ENCODE peak calls at places on chromosomes 11 and 22, in eight cellular contexts. One of them, this sample, is unnamed.

GRCh38 chr11:103069367-103069766 is 22.6 kb downstream of the DCUN1D5 start:
- DNase-seq in body of pancreas: no peak
- DNase-seq in fibroblast of mammary gland: no peak
- DNase-seq in GM23338: no peak
- DNase-seq in glutamatergic neuron: no peak
- DNase-seq in Calu3: no peak
- DNase-seq in neural crest cell: no peak
- DNase-seq in GM13976: no peak
- DNase-seq in this sample: no peak

GRCh38 chr11:120236169-120237107 is 3.5 kb upstream of the POU2F3 start:
- DNase-seq in GM13976: no peak
- DNase-seq in glutamatergic neuron: no peak
- DNase-seq in fibroblast of mammary gland: peak
- DNase-seq in Calu3: no peak
- DNase-seq in neural crest cell: no peak
- DNase-seq in body of pancreas: no peak
- DNase-seq in GM23338: peak
- DNase-seq in this sample: peak

GRCh38 chr11:79342686-79343085 is 98.1 kb downstream of the TENM4 start:
- DNase-seq in glutamatergic neuron: no peak
- DNase-seq in body of pancreas: no peak
- DNase-seq in GM13976: no peak
- DNase-seq in fibroblast of mammary gland: no peak
- DNase-seq in GM23338: no peak
- DNase-seq in Calu3: no peak
- DNase-seq in neural crest cell: no peak
- DNase-seq in this sample: no peak

GRCh38 chr11:45423036-45423435 is 136.9 kb upstream of the SYT13 start:
- DNase-seq in GM23338: no peak
- DNase-seq in glutamatergic neuron: no peak
- DNase-seq in Calu3: no peak
- DNase-seq in body of pancreas: no peak
- DNase-seq in GM13976: no peak
- DNase-seq in fibroblast of mammary gland: no peak
- DNase-seq in neural crest cell: no peak
- DNase-seq in this sample: no peak

GRCh38 chr22:29787371-29787980 is 20.3 kb downstream of the UQCR10 start:
- DNase-seq in GM23338: no peak
- DNase-seq in GM13976: no peak
- DNase-seq in fibroblast of mammary gland: no peak
- DNase-seq in neural crest cell: no peak
- DNase-seq in glutamatergic neuron: no peak
- DNase-seq in body of pancreas: peak
- DNase-seq in Calu3: peak
- DNase-seq in this sample: no peak

GRCh38 chr11:120539681-120540369 is 28.3 kb downstream of the GRIK4 start:
- DNase-seq in body of pancreas: peak
- DNase-seq in glutamatergic neuron: no peak
- DNase-seq in Calu3: no peak
- DNase-seq in GM13976: no peak
- DNase-seq in fibroblast of mammary gland: peak
- DNase-seq in neural crest cell: no peak
- DNase-seq in GM23338: no peak
- DNase-seq in this sample: peak

GRCh38 chr11:116730568-116730967 is 42.2 kb downstream of the BUD13 start:
- DNase-seq in Calu3: no peak
- DNase-seq in glutamatergic neuron: no peak
- DNase-seq in neural crest cell: no peak
- DNase-seq in GM13976: no peak
- DNase-seq in fibroblast of mammary gland: peak
- DNase-seq in GM23338: no peak
- DNase-seq in body of pancreas: no peak
- DNase-seq in this sample: no peak

GRCh38 chr11:41983458-41983857 is 524.0 kb upstream of the LRRC4C start:
- DNase-seq in body of pancreas: no peak
- DNase-seq in GM23338: no peak
- DNase-seq in glutamatergic neuron: no peak
- DNase-seq in GM13976: no peak
- DNase-seq in Calu3: no peak
- DNase-seq in neural crest cell: no peak
- DNase-seq in fibroblast of mammary gland: peak
- DNase-seq in this sample: no peak

GRCh38 chr22:33605201-33605600 is 315.1 kb downstream of the LARGE1 start:
- DNase-seq in neural crest cell: no peak
- DNase-seq in body of pancreas: no peak
- DNase-seq in GM13976: no peak
- DNase-seq in GM23338: no peak
- DNase-seq in glutamatergic neuron: no peak
- DNase-seq in fibroblast of mammary gland: peak
- DNase-seq in Calu3: no peak
- DNase-seq in this sample: no peak

GRCh38 chr22:35128637-35129036 is 62.7 kb downstream of the ISX start:
- DNase-seq in body of pancreas: no peak
- DNase-seq in GM23338: no peak
- DNase-seq in GM13976: peak
- DNase-seq in fibroblast of mammary gland: no peak
- DNase-seq in glutamatergic neuron: no peak
- DNase-seq in Calu3: no peak
- DNase-seq in neural crest cell: no peak
- DNase-seq in this sample: no peak

GRCh38 chr11:10414659-10415058 is 40.4 kb upstream of the AMPD3 start:
- DNase-seq in fibroblast of mammary gland: peak
- DNase-seq in GM23338: peak
- DNase-seq in GM13976: peak
- DNase-seq in Calu3: no peak
- DNase-seq in neural crest cell: no peak
- DNase-seq in glutamatergic neuron: no peak
- DNase-seq in body of pancreas: no peak
- DNase-seq in this sample: no peak

GRCh38 chr11:69699213-69699612 is 4.6 kb downstream of the FGF19 start:
- DNase-seq in glutamatergic neuron: peak
- DNase-seq in Calu3: no peak
- DNase-seq in neural crest cell: no peak
- DNase-seq in body of pancreas: no peak
- DNase-seq in GM13976: no peak
- DNase-seq in fibroblast of mammary gland: no peak
- DNase-seq in GM23338: no peak
- DNase-seq in this sample: no peak

GRCh38 chr11:12963789-12964536 is 45.2 kb upstream of the RASSF10 start:
- DNase-seq in neural crest cell: peak
- DNase-seq in body of pancreas: peak
- DNase-seq in glutamatergic neuron: peak
- DNase-seq in GM23338: peak
- DNase-seq in fibroblast of mammary gland: peak
- DNase-seq in Calu3: peak
- DNase-seq in GM13976: peak
- DNase-seq in this sample: peak

GRCh38 chr22:31829505-31829904 is 75.7 kb downstream of the DEPDC5 start:
- DNase-seq in fibroblast of mammary gland: peak
- DNase-seq in neural crest cell: no peak
- DNase-seq in Calu3: peak
- DNase-seq in GM23338: no peak
- DNase-seq in GM13976: peak
- DNase-seq in glutamatergic neuron: no peak
- DNase-seq in body of pancreas: no peak
- DNase-seq in this sample: peak

GRCh38 chr22:36870250-36870649 is 9.4 kb downstream of the NCF4 start:
- DNase-seq in body of pancreas: no peak
- DNase-seq in glutamatergic neuron: no peak
- DNase-seq in fibroblast of mammary gland: no peak
- DNase-seq in GM13976: no peak
- DNase-seq in GM23338: no peak
- DNase-seq in neural crest cell: no peak
- DNase-seq in Calu3: peak
- DNase-seq in this sample: no peak

GRCh38 chr22:30902496-30903357 is 65.8 kb downstream of the MORC2 start:
- DNase-seq in neural crest cell: no peak
- DNase-seq in Calu3: no peak
- DNase-seq in body of pancreas: no peak
- DNase-seq in GM13976: peak
- DNase-seq in GM23338: no peak
- DNase-seq in fibroblast of mammary gland: no peak
- DNase-seq in glutamatergic neuron: no peak
- DNase-seq in this sample: no peak

GRCh38 chr11:108199446-108200321 is 22.8 kb downstream of the NPAT start:
- DNase-seq in GM13976: peak
- DNase-seq in body of pancreas: no peak
- DNase-seq in neural crest cell: no peak
- DNase-seq in glutamatergic neuron: no peak
- DNase-seq in Calu3: peak
- DNase-seq in GM23338: peak
- DNase-seq in fibroblast of mammary gland: peak
- DNase-seq in this sample: peak

GRCh38 chr22:18024276-18024939 is at the start of gene MICAL3:
- DNase-seq in body of pancreas: peak
- DNase-seq in glutamatergic neuron: peak
- DNase-seq in GM23338: peak
- DNase-seq in Calu3: peak
- DNase-seq in neural crest cell: peak
- DNase-seq in GM13976: peak
- DNase-seq in fibroblast of mammary gland: peak
- DNase-seq in this sample: peak

GRCh38 chr11:115676768-115677167 is 172.6 kb upstream of the CADM1 start:
- DNase-seq in body of pancreas: no peak
- DNase-seq in GM23338: no peak
- DNase-seq in Calu3: no peak
- DNase-seq in GM13976: no peak
- DNase-seq in neural crest cell: no peak
- DNase-seq in fibroblast of mammary gland: no peak
- DNase-seq in glutamatergic neuron: no peak
- DNase-seq in this sample: no peak

GRCh38 chr11:76209956-76210885 is 3.9 kb upstream of the WNT11 start:
- DNase-seq in Calu3: no peak
- DNase-seq in glutamatergic neuron: peak
- DNase-seq in body of pancreas: peak
- DNase-seq in neural crest cell: peak
- DNase-seq in GM13976: peak
- DNase-seq in GM23338: peak
- DNase-seq in fibroblast of mammary gland: peak
- DNase-seq in this sample: no peak

GRCh38 chr11:114606003-114606801 is 10.6 kb upstream of the NXPE4 start:
- DNase-seq in fibroblast of mammary gland: peak
- DNase-seq in glutamatergic neuron: no peak
- DNase-seq in neural crest cell: no peak
- DNase-seq in GM23338: no peak
- DNase-seq in body of pancreas: no peak
- DNase-seq in GM13976: no peak
- DNase-seq in Calu3: no peak
- DNase-seq in this sample: no peak

GRCh38 chr22:35838849-35839646 is 121.4 kb downstream of the APOL5 start:
- DNase-seq in neural crest cell: peak
- DNase-seq in GM13976: no peak
- DNase-seq in GM23338: peak
- DNase-seq in body of pancreas: no peak
- DNase-seq in Calu3: peak
- DNase-seq in glutamatergic neuron: peak
- DNase-seq in fibroblast of mammary gland: peak
- DNase-seq in this sample: peak

GRCh38 chr11:13220148-13220547 is 57.4 kb upstream of the BMAL1 start:
- DNase-seq in fibroblast of mammary gland: no peak
- DNase-seq in glutamatergic neuron: no peak
- DNase-seq in GM23338: no peak
- DNase-seq in Calu3: no peak
- DNase-seq in neural crest cell: no peak
- DNase-seq in GM13976: no peak
- DNase-seq in body of pancreas: no peak
- DNase-seq in this sample: no peak

GRCh38 chr11:32571039-32571438 is 12.6 kb upstream of the EIF3M start:
- DNase-seq in Calu3: no peak
- DNase-seq in neural crest cell: no peak
- DNase-seq in glutamatergic neuron: no peak
- DNase-seq in fibroblast of mammary gland: no peak
- DNase-seq in body of pancreas: no peak
- DNase-seq in GM13976: no peak
- DNase-seq in GM23338: peak
- DNase-seq in this sample: no peak
- TF ChIP-seq CTCF in Calu3: no peak
- TF ChIP-seq CTCF in neural crest cell: no peak
- TF ChIP-seq CTCF in glutamatergic neuron: no peak
- TF ChIP-seq CTCF in fibroblast of mammary gland: no peak
- TF ChIP-seq CTCF in body of pancreas: no peak
- TF ChIP-seq CTCF in GM13976: no peak
- TF ChIP-seq CTCF in GM23338: peak
- TF ChIP-seq CTCF in this sample: no peak

DNA sequence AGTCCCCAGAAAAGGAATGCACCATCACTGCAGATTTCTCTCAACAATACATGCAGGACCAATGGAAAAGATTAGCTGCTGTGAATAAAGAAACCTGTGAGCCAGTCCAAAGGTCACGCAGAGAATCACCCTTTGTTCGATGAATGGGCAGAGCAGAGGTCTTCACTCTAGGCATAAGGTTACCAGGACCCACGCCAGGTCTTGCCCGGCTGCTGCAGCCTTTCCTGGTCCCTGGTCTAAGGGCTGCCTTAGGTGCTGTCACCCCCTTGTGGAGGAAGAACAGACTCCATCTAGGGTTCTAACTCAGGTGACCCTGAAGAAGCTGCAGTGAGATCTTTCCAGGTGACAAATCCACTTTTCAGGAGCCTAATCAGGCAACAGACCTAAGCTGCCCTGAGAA is 29.0 kb upstream of the NAP1L4 start:
- DNase-seq in GM23338: peak
- DNase-seq in Calu3: peak
- DNase-seq in body of pancreas: peak
- DNase-seq in GM13976: peak
- DNase-seq in neural crest cell: no peak
- DNase-seq in fibroblast of mammary gland: peak
- DNase-seq in glutamatergic neuron: peak
- DNase-seq in this sample: peak
- TF ChIP-seq CTCF in GM23338: peak
- TF ChIP-seq CTCF in Calu3: peak
- TF ChIP-seq CTCF in body of pancreas: peak
- TF ChIP-seq CTCF in GM13976: peak
- TF ChIP-seq CTCF in neural crest cell: peak
- TF ChIP-seq CTCF in fibroblast of mammary gland: peak
- TF ChIP-seq CTCF in glutamatergic neuron: peak
- TF ChIP-seq CTCF in this sample: peak

DNA sequence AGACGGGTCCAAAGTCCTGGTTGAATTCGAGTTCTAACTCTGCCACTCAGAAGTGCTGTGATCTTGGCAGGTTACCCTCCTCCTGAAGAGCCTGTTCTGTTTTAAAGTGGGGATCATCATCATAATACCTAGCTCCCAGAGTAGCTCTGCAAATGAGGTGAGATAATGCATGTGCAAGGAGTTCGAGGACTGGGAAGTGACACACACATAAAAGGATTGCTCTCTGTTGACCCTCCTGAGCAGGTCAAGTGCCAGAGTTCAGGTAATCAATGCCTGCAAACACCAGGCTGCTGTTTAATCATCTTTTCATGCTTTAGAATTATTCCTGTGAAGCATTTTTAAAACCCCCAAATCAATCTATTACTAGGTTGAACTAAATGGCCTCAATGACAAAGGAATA is 19.9 kb downstream of the RCN1 start:
- DNase-seq in glutamatergic neuron: no peak
- DNase-seq in body of pancreas: no peak
- DNase-seq in neural crest cell: no peak
- DNase-seq in GM13976: no peak
- DNase-seq in fibroblast of mammary gland: no peak
- DNase-seq in Calu3: no peak
- DNase-seq in GM23338: no peak
- DNase-seq in this sample: no peak
- TF ChIP-seq CTCF in glutamatergic neuron: no peak
- TF ChIP-seq CTCF in body of pancreas: no peak
- TF ChIP-seq CTCF in neural crest cell: no peak
- TF ChIP-seq CTCF in GM13976: no peak
- TF ChIP-seq CTCF in fibroblast of mammary gland: no peak
- TF ChIP-seq CTCF in Calu3: no peak
- TF ChIP-seq CTCF in GM23338: no peak
- TF ChIP-seq CTCF in this sample: no peak

GRCh38 chr22:49262167-49262566 is 565.5 kb downstream of the BRD1 start:
- DNase-seq in fibroblast of mammary gland: no peak
- DNase-seq in Calu3: no peak
- DNase-seq in GM23338: no peak
- DNase-seq in body of pancreas: no peak
- DNase-seq in neural crest cell: no peak
- DNase-seq in GM13976: no peak
- DNase-seq in glutamatergic neuron: no peak
- DNase-seq in this sample: no peak
- TF ChIP-seq CTCF in fibroblast of mammary gland: no peak
- TF ChIP-seq CTCF in Calu3: no peak
- TF ChIP-seq CTCF in GM23338: no peak
- TF ChIP-seq CTCF in body of pancreas: no peak
- TF ChIP-seq CTCF in neural crest cell: no peak
- TF ChIP-seq CTCF in GM13976: no peak
- TF ChIP-seq CTCF in glutamatergic neuron: no peak
- TF ChIP-seq CTCF in this sample: no peak

This sample was measured in HFFc6.